ENCODE peak calls at places on chromosomes 12 and 14, in five cellular contexts. S, F, Q, I and E are unnamed samples.

GRCh38 chr14:75022655-75023054 is 19.9 kb downstream of the EIF2B2 start:
- DNase-seq in Q (no peak), I (peak; percentile 84), S (peak; percentile 67), F (no peak), E (no peak)

GRCh38 chr12:118617922-118618450 is 241.6 kb downstream of the SUDS3 start:
- DNase-seq in I (no peak), F (no peak), S (no peak), Q (no peak), E (no peak)

GRCh38 chr12:53696285-53696654 is 20.4 kb upstream of the ATP5MC2 start:
- DNase-seq in F (peak; percentile 57), Q (no peak), I (no peak), S (no peak), E (peak; percentile 57)

GRCh38 chr14:105605501-105606304 is 79.3 kb downstream of the TMEM121 start:
- DNase-seq in F (no peak), Q (no peak), S (peak; percentile 7), I (peak; percentile 28), E (no peak)

GRCh38 chr12:113208041-113208934 is 13.0 kb upstream of the TPCN1 start:
- DNase-seq in S (peak; percentile 38), I (no peak), Q (peak; percentile 44), F (no peak), E (no peak)

GRCh38 chr12:46354111-46354798 is 18.3 kb downstream of the SLC38A2 start:
- DNase-seq in F (no peak), Q (no peak), I (no peak), S (no peak), E (no peak)

GRCh38 chr14:20490563-20490962 is 14.8 kb upstream of the RNASE10 start:
- DNase-seq in F (no peak), Q (no peak), I (no peak), S (no peak), E (no peak)

GRCh38 chr12:22437031-22437806 is 102.7 kb upstream of the ST8SIA1 start:
- DNase-seq in I (no peak), S (no peak), Q (no peak), F (no peak), E (no peak)

GRCh38 chr12:119206348-119207075 is 27.8 kb downstream of the HSPB8 start:
- DNase-seq in Q (no peak), S (no peak), F (no peak), I (no peak), E (no peak)

GRCh38 chr12:3353621-3354020 is 137.4 kb upstream of the PRMT8 start:
- DNase-seq in S (no peak), I (no peak), Q (no peak), F (no peak), E (no peak)

GRCh38 chr14:101063121-101063520 is 159.6 kb upstream of the RTL1 start:
- DNase-seq in Q (no peak), F (no peak), I (peak; percentile 29), S (no peak), E (no peak)

GRCh38 chr14:90644882-90645281 is 171.3 kb downstream of the TTC7B start:
- DNase-seq in S (peak; percentile 54), Q (no peak), F (peak; percentile 57), I (peak; percentile 78), E (no peak)

GRCh38 chr12:53169644-53170043 is 10.9 kb upstream of the ZNF740 start:
- DNase-seq in S (no peak), Q (no peak), I (no peak), F (no peak), E (no peak)

GRCh38 chr12:45388545-45388944 is 172.7 kb downstream of the ANO6 start:
- DNase-seq in Q (no peak), I (no peak), S (no peak), F (peak; percentile 51), E (no peak)

GRCh38 chr14:94850332-94851211 is 80.7 kb upstream of the GSC start:
- DNase-seq in F (no peak), S (no peak), Q (no peak), I (no peak), E (no peak)

GRCh38 chr12:119180380-119181040 is 1.8 kb downstream of the HSPB8 start:
- DNase-seq in S (no peak), F (peak; percentile 51), Q (no peak), I (peak; percentile 87), E (no peak)

GRCh38 chr12:131094831-131095805 is 141.4 kb downstream of the ADGRD1 start:
- DNase-seq in I (peak; percentile 40), F (peak; percentile 9), Q (no peak), S (no peak), E (peak; percentile 32)

GRCh38 chr14:88233915-88234314 is 89.2 kb downstream of the KCNK10 start:
- DNase-seq in Q (no peak), F (no peak), S (no peak), I (no peak), E (no peak)

GRCh38 chr12:129001-129400 is 62.4 kb downstream of the IQSEC3 start:
- DNase-seq in F (no peak), Q (no peak), I (no peak), S (no peak), E (no peak)

GRCh38 chr12:108349245-108349644 is 10.1 kb upstream of the CMKLR1 start:
- DNase-seq in S (no peak), Q (no peak), F (no peak), I (no peak), E (no peak)

GRCh38 chr12:100733817-100734593 is 60.6 kb upstream of the ANO4 start:
- DNase-seq in F (no peak), Q (no peak), S (no peak), I (no peak), E (no peak)

GRCh38 chr12:47808049-47808448 is 11.7 kb downstream of the HDAC7 start:
- DNase-seq in S (peak; percentile 50), I (peak; percentile 75), F (peak; percentile 63), Q (peak; percentile 55), E (peak; percentile 72)
- H3K4me1 ChIP-seq in S (peaks cover 99% of the 10 kb centered on the region), I (peaks cover 96% of the 10 kb centered on the region), F (peaks cover 63% of the 10 kb centered on the region), Q (peaks cover 97% of the 10 kb centered on the region), E (peaks cover 98% of the 10 kb centered on the region)

GRCh38 chr12:6375269-6376078 is at the start of gene SCNN1A:
- DNase-seq in F (peak; percentile 29), I (no peak), Q (no peak), S (no peak), E (peak; percentile 85)

GRCh38 chr12:6372403-6373003 is 2.9 kb downstream of the SCNN1A start:
- DNase-seq in Q (no peak), F (no peak), S (no peak), I (peak; percentile 47), E (peak; percentile 76)

GRCh38 chr12:6373022-6373787 is 2.2 kb downstream of the SCNN1A start:
- DNase-seq in F (no peak), S (no peak), I (no peak), Q (no peak), E (peak; percentile 46)

GRCh38 chr12:6374781-6375150 is 597 bp downstream of the SCNN1A start:
- DNase-seq in F (no peak), I (no peak), S (no peak), Q (no peak), E (no peak)

DNA sequence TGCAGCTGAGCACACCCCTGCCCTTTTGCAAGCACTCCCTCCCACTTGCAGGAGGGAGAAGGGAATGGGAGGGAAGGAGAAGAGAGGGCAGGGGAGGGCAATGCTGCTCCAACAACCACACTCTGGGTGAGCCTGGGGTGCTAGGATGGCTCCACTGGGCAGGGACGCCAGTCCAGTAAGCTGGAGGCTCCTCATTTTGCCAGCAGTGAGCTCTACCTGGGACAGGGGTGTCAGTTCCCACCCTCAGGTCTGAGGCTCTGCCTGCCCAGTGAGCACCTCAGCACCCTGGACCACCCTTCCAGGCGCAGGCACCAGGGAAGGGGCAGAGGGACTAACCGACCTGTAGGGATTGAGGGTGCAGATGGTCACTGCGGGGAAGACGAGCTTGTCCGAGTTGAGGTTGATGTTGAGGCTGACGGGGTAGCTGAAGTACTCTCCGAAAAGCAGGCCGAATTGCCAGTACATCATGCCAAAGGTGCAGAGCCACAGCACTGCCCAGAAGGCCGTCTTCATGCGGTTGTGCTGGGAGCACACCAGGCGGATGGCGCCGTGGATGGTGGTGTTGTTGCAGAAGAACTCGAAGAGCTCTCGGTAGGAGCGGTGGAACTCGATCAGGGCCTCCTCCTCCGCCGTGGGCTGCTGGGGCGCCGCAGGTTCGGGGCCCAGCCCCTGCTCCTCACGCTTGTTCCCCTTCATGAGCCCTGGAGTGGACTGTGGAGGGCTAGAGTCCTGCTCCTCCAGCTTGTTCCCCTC is 1.2 kb downstream of the SCNN1A start:
- DNase-seq in I (no peak), F (no peak), S (no peak), Q (no peak), E (peak; percentile 41)
- H3K4me1 ChIP-seq in I (peaks cover 24% of the 10 kb centered on the region), F (peaks cover 17% of the 10 kb centered on the region), S (peaks cover 33% of the 10 kb centered on the region), Q (peaks cover 20% of the 10 kb centered on the region), E (peaks cover 69% of the 10 kb centered on the region)

DNA sequence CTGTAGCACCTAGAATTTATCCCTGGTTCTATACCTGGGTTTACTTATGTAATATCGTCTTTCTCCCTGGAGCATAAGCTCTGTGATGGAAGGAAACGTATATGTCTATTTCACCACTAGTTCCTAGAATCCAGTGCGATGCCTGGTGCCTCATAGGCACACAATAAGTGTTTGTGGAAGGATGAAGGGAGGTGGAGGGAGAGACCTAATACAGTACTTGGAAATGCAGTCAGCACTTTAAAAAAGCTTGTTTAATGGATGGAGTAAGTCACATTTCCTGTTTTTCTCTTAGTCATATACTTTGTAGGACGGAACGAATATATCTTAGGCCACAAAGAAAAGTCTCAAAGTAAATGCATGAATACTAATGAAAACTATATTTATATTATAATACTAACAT is 186.5 kb upstream of the HMGA2 start:
- DNase-seq in I (no peak), S (no peak), F (no peak), Q (no peak), E (no peak)
- H3K4me1 ChIP-seq in I (no peaks in the 10 kb centered on the region), S (no peaks in the 10 kb centered on the region), F (no peaks in the 10 kb centered on the region), Q (no peaks in the 10 kb centered on the region), E (no peaks in the 10 kb centered on the region)

DNA sequence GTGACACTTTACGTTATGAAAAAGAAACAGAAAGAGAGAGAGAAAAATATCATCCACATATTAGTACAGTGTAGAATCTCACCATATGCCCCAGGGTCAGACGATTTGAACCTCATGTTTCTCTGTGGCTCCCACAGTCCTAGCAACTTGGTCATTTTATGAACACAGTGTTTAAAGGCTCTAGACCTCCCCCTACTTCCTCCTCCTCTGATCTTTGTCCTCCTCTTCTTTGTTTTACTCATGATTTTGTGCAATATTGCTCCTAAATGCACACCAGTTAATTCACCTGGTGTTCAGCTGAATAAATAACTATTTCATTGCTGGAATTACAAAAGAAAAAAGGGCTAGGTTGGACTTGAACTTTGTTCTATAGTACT is 18.2 kb downstream of the GLT1D1 start:
- DNase-seq in I (no peak), Q (no peak), F (no peak), S (no peak), E (no peak)
- H3K4me1 ChIP-seq in I (no peaks in the 10 kb centered on the region), Q (no peaks in the 10 kb centered on the region), F (no peaks in the 10 kb centered on the region), S (no peaks in the 10 kb centered on the region), E (no peaks in the 10 kb centered on the region)

DNA sequence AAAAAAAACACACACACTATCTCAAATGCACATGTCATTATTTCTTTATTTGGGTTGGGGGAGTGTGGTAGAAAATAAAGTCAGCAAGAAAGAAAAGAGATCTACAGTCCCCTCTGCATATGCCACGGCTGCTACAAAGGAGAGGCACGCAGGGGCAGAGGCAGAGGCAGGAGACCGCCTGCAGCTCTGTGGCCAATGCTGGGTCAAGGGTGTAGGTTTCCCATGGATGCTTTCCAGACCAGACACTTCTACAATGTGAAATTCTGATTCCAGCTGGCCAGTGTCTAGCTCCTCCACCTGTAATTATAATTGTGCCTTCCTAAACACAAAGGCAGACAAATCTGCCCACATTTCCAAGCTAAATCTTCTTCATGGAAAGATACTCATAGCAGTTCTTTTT is 19.2 kb downstream of the VPS37B start:
- DNase-seq in F (no peak), S (no peak), Q (no peak), I (no peak), E (no peak)
- H3K4me1 ChIP-seq in F (peaks cover 5% of the 10 kb centered on the region), S (peaks cover 100% of the 10 kb centered on the region), Q (peaks cover 78% of the 10 kb centered on the region), I (peaks cover 79% of the 10 kb centered on the region), E (peaks cover 95% of the 10 kb centered on the region)